ENCODE peak calls at places on chromosomes 7 and 10, in seven cellular contexts. U, Z, C, W, A, D and G are unnamed samples.

GRCh38 chr7:157004050-157004838 is 6.2 kb downstream of the MNX1 start:
- DNase-seq in Z (peak), C (no peak), D (peak), U (no peak), A (no peak), W (no peak), G (peak)

GRCh38 chr7:29825750-29826529 is 19.6 kb downstream of the WIPF3 start:
- DNase-seq in Z (no peak), C (no peak), D (no peak), U (no peak), W (no peak), A (no peak), G (no peak)

GRCh38 chr7:490461-491291 is 29.0 kb downstream of the PDGFA start:
- DNase-seq in D (no peak), C (no peak), U (no peak), A (no peak), Z (no peak), W (no peak), G (no peak)

GRCh38 chr7:66503036-66503370 is 125.7 kb upstream of the KCTD7 start:
- DNase-seq in C (no peak), Z (no peak), D (no peak), W (no peak), U (no peak), A (no peak), G (no peak)

GRCh38 chr7:1846331-1847065 is 176.4 kb downstream of the ELFN1 start:
- DNase-seq in Z (no peak), C (peak), D (no peak), W (no peak), U (no peak), A (no peak), G (peak)

GRCh38 chr7:157544980-157545680 is 208.3 kb downstream of the DNAJB6 start:
- DNase-seq in Z (no peak), U (no peak), A (no peak), W (no peak), C (no peak), D (no peak), G (peak)

GRCh38 chr10:69489506-69490090 is 38.3 kb downstream of the TSPAN15 start:
- DNase-seq in C (no peak), W (no peak), U (no peak), Z (no peak), D (no peak), A (no peak), G (no peak)

GRCh38 chr7:34823650-34824258 is 165.7 kb downstream of the NPSR1 start:
- DNase-seq in C (no peak), D (peak), A (peak), W (peak), U (peak), Z (peak), G (peak)

GRCh38 chr10:69503896-69504265 is 52.6 kb downstream of the TSPAN15 start:
- DNase-seq in U (no peak), D (no peak), C (no peak), A (no peak), Z (no peak), W (no peak), G (no peak)

GRCh38 chr7:117158941-117159705 is 163.7 kb downstream of the WNT2 start:
- DNase-seq in A (no peak), Z (no peak), U (no peak), C (no peak), W (no peak), D (no peak), G (no peak)

GRCh38 chr10:69375307-69376151 is 41.2 kb downstream of the TACR2 start:
- DNase-seq in W (no peak), Z (peak), U (no peak), C (no peak), D (peak), A (no peak), G (peak)